ENCODE peak calls at places on chromosomes 5 and 9, in six cellular contexts. Q is body of pancreas; H is activated CD4-positive, alpha-beta T cell treated with anti-CD3 and anti-CD28 coated beads, Interleukin-2, amount 10 ng/mL, durations not matched to agents 7 days and 5 days; C is fibroblast of lung; D is hypothalamus; B is iris pigment epithelial cell. Z is an unnamed sample.

GRCh38 chr9:87656485-87656884 is 69.4 kb upstream of the CTSL start:
- DNase-seq in Q (no peak), D (no peak), C (peak; percentile 70), H (no peak), B (peak; percentile 71), Z (no peak)

GRCh38 chr5:128196791-128197190 is 113.2 kb downstream of the SLC12A2 start:
- DNase-seq in Q (no peak), C (peak; percentile 82), H (no peak), D (no peak), B (peak; percentile 96), Z (no peak)

GRCh38 chr5:132807163-132807838 is 5.8 kb upstream of the SOWAHA start:
- DNase-seq in B (no peak), D (no peak), C (no peak), H (no peak), Q (peak; percentile 84), Z (no peak)

GRCh38 chr5:143542798-143543144 is 139.3 kb upstream of the NR3C1 start:
- DNase-seq in Q (no peak), H (no peak), B (peak; percentile 42), C (no peak), D (no peak), Z (no peak)

GRCh38 chr5:53364098-53364497 is 116.3 kb upstream of the FST start:
- DNase-seq in B (no peak), Q (no peak), C (no peak), D (no peak), H (no peak), Z (no peak)

GRCh38 chr9:85332487-85332886 is 409.3 kb downstream of the AGTPBP1 start:
- DNase-seq in Q (no peak), C (no peak), B (no peak), D (no peak), H (no peak), Z (no peak)

GRCh38 chr5:84370176-84370575 is 14.5 kb downstream of the EDIL3 start:
- DNase-seq in H (no peak), C (no peak), B (no peak), D (no peak), Q (no peak), Z (no peak)

GRCh38 chr5:15023266-15023665 is 151.7 kb upstream of the ANKH start:
- DNase-seq in H (no peak), Q (no peak), C (no peak), D (no peak), B (no peak), Z (no peak)

GRCh38 chr5:81007637-81008027 is 47.5 kb downstream of the RASGRF2 start:
- DNase-seq in Q (no peak), C (no peak), H (peak; percentile 24), B (no peak), D (no peak), Z (no peak)

GRCh38 chr9:113005777-113006176 is 6.2 kb downstream of the ZNF883 start:
- DNase-seq in D (no peak), C (no peak), B (no peak), H (no peak), Q (no peak), Z (no peak)

GRCh38 chr9:88990721-88991065 is 575 bp upstream of the S1PR3 start:
- DNase-seq in C (no peak), Q (no peak), B (no peak), H (no peak), D (no peak), Z (no peak)

GRCh38 chr9:1231998-1232919 is 182.1 kb downstream of the DMRT2 start:
- DNase-seq in Q (peak; percentile 88), D (no peak), B (peak; percentile 89), H (no peak), C (peak; percentile 92), Z (no peak)

GRCh38 chr9:34671307-34671706 is 8.8 kb upstream of the CCL27 start:
- DNase-seq in D (no peak), H (no peak), B (no peak), Q (no peak), C (no peak), Z (no peak)

GRCh38 chr9:114177423-114178064 is 22.2 kb downstream of the COL27A1 start:
- DNase-seq in C (peak; percentile 62), D (no peak), Q (no peak), B (peak; percentile 65), H (no peak), Z (no peak)

GRCh38 chr5:160638141-160638742 is 213.8 kb downstream of the ATP10B start:
- DNase-seq in B (no peak), H (no peak), Q (peak; percentile 11), D (no peak), C (no peak), Z (no peak)

GRCh38 chr9:121172726-121173487 is 28.8 kb downstream of the RAB14 start:
- DNase-seq in Q (no peak), C (no peak), H (no peak), B (peak; percentile 14), D (no peak), Z (no peak)

GRCh38 chr5:81239613-81240012 is 6.5 kb downstream of the CKMT2 start:
- DNase-seq in Q (peak; percentile 20), D (no peak), H (no peak), B (peak; percentile 10), C (no peak), Z (no peak)

Z was measured in immature natural killer cell.